ENCODE peak calls at places on chromosome 18, in seven cellular contexts. A, G, N, F, Q, I and C are unnamed samples.

GRCh38 chr18:36825526-36825925 is 3.3 kb downstream of the TPGS2 start:
- DNase-seq in F (no peak), A (no peak), I (no peak), G (no peak), Q (no peak), N (no peak), C (no peak)

GRCh38 chr18:59748628-59749360 is 51.6 kb upstream of the CCBE1 start:
- DNase-seq in Q (peak; percentile 81), I (no peak), F (peak; percentile 96), G (no peak), N (no peak), A (no peak), C (no peak)

GRCh38 chr18:32469691-32470131 is 971 bp downstream of the GAREM1 start:
- DNase-seq in G (no peak), A (no peak), I (peak; percentile 22), N (no peak), F (peak; percentile 45), Q (peak; percentile 1), C (no peak)

GRCh38 chr18:62631173-62631572 is 84.2 kb upstream of the PHLPP1 start:
- DNase-seq in F (no peak), I (no peak), Q (no peak), N (no peak), A (no peak), G (no peak), C (no peak)

GRCh38 chr18:11664286-11664685 is 24.8 kb upstream of the GNAL start:
- DNase-seq in G (no peak), F (no peak), A (no peak), I (no peak), N (no peak), Q (no peak), C (no peak)

GRCh38 chr18:49745051-49746014 is 68.0 kb downstream of the ACAA2 start:
- DNase-seq in Q (no peak), N (no peak), G (no peak), I (no peak), F (no peak), A (no peak), C (no peak)

GRCh38 chr18:57859314-57859713 is 56.2 kb upstream of the ATP8B1 start:
- DNase-seq in Q (peak; percentile 45), I (no peak), G (no peak), N (peak; percentile 4), F (peak; percentile 33), A (no peak), C (peak; percentile 73)

GRCh38 chr18:9066817-9067306 is 35.6 kb upstream of the NDUFV2 start:
- DNase-seq in G (no peak), F (no peak), I (peak; percentile 98), N (peak; percentile 87), Q (no peak), A (no peak), C (no peak)

GRCh38 chr18:33459612-33460011 is 19.1 kb upstream of the CCDC178 start:
- DNase-seq in F (no peak), G (no peak), Q (peak; percentile 57), I (no peak), A (no peak), N (no peak), C (no peak)

GRCh38 chr18:45801396-45802004 is 24.0 kb upstream of the SIGLEC15 start:
- DNase-seq in F (no peak), Q (peak; percentile 5), N (no peak), G (no peak), A (no peak), I (no peak), C (peak; percentile 38)

GRCh38 chr18:9017170-9017899 is 85.2 kb upstream of the NDUFV2 start:
- DNase-seq in A (peak; percentile 34), N (peak; percentile 41), G (peak; percentile 68), Q (peak; percentile 97), I (peak; percentile 66), F (peak; percentile 99), C (peak; percentile 52)

GRCh38 chr18:9774150-9774549 is 66.0 kb downstream of the RAB31 start:
- DNase-seq in N (no peak), A (no peak), I (no peak), G (no peak), F (no peak), Q (no peak), C (no peak)

GRCh38 chr18:77065221-77065981 is 67.2 kb downstream of the MBP start:
- DNase-seq in A (no peak), Q (peak; percentile 87), I (peak; percentile 18), N (no peak), F (peak; percentile 95), G (peak; percentile 54), C (peak; percentile 58)

GRCh38 chr18:22465859-22466602 is 48.3 kb upstream of the CTAGE1 start:
- DNase-seq in G (peak; percentile 50), N (no peak), Q (peak; percentile 94), F (peak; percentile 99), I (no peak), A (no peak), C (no peak)

GRCh38 chr18:33375829-33376228 is 64.7 kb downstream of the CCDC178 start:
- DNase-seq in A (no peak), F (no peak), I (no peak), N (no peak), Q (no peak), G (no peak), C (no peak)

GRCh38 chr18:40752336-40752735 is 1202.7 kb upstream of the PIK3C3 start:
- DNase-seq in N (no peak), A (no peak), I (no peak), Q (no peak), G (no peak), F (no peak), C (no peak)

GRCh38 chr18:77135339-77136075 is 2.9 kb upstream of the MBP start:
- DNase-seq in Q (no peak), I (no peak), G (no peak), N (no peak), A (no peak), F (no peak), C (no peak)

GRCh38 chr18:24995056-24995455 is 356.9 kb downstream of the ZNF521 start:
- DNase-seq in F (peak; percentile 81), Q (peak; percentile 94), A (no peak), I (no peak), G (no peak), N (no peak), C (no peak)

GRCh38 chr18:63981719-63982118 is 11.8 kb downstream of the SERPINB8 start:
- DNase-seq in G (no peak), Q (no peak), I (no peak), A (no peak), F (no peak), N (no peak), C (no peak)

GRCh38 chr18:77100751-77101355 is 31.7 kb downstream of the MBP start:
- DNase-seq in A (no peak), G (peak; percentile 29), Q (peak; percentile 44), F (peak; percentile 7), I (no peak), N (no peak), C (no peak)

GRCh38 chr18:45207328-45207727 is 407.9 kb upstream of the SLC14A2 start:
- DNase-seq in N (no peak), F (no peak), Q (peak; percentile 31), G (no peak), I (no peak), A (no peak), C (no peak)

GRCh38 chr18:41982942-41983660 is 28.1 kb downstream of the PIK3C3 start:
- DNase-seq in A (no peak), I (peak; percentile 45), G (no peak), N (no peak), F (no peak), Q (no peak), C (no peak)

GRCh38 chr18:54689319-54689718 is 98.3 kb downstream of the DYNAP start:
- DNase-seq in I (no peak), A (no peak), F (no peak), Q (peak; percentile 36), G (no peak), N (no peak), C (no peak)

GRCh38 chr18:54684786-54685185 is 93.7 kb downstream of the DYNAP start:
- DNase-seq in I (no peak), F (no peak), G (no peak), A (peak; percentile 8), Q (no peak), N (no peak), C (no peak)

GRCh38 chr18:54692463-54692862 is 101.4 kb downstream of the DYNAP start:
- DNase-seq in N (no peak), Q (no peak), G (no peak), I (no peak), A (no peak), F (no peak), C (no peak)

DNA sequence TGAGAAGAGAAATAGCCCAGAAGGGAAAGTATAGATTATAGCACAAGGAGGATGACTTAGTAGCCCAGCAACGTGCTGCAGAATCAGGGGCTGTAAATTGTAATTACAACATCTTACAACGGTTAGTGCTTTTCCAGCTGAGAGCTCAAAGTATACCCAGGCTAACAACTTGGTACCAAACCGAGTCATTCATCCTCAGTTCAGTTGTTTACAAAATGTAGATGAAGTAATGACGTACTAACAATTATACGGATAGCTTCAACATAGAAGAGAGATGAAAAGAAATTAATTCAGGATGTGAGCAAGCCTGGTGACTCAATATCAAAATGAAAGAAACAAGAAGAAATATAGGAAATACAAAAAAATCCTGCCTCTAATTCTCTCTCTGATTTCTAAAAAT is 99.2 kb downstream of the DYNAP start:
- DNase-seq in G (no peak), F (peak; percentile 55), A (no peak), Q (no peak), I (no peak), N (no peak), C (no peak)
- H3K4me3 ChIP-seq in G (no peak overlapping the region), F (peak overlapping the region; percentile 46), A (no peak overlapping the region), Q (no peak overlapping the region), I (no peak overlapping the region), N (no peak overlapping the region), C (no peak overlapping the region)

DNA sequence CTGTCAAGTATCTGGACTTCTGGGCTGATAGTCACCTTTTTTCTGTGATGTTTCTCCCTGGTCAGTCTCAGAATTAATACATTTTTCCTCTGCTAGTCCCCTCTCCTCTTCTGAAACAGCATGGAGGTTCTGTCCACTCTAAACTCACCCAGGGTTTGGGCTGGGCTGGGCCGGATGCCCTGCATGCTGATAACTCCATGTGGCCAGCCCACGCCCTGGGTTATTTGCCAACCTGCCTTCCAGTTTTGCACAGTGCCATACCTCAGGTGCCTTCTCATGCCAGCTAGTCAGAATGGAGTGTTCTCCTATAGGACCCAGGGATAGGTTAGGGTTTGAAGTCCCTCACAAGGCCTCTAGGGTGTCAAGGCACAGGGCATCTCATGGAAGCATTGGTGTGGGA is 32.2 kb downstream of the MEX3C start:
- DNase-seq in F (no peak), G (no peak), Q (no peak), N (no peak), A (no peak), I (no peak), C (no peak)
- H3K9me2 ChIP-seq in F (no peaks in the 10 kb centered on the region), G (no peaks in the 10 kb centered on the region), Q (no peaks in the 10 kb centered on the region), N (no peaks in the 10 kb centered on the region), A (no peaks in the 10 kb centered on the region), I (no peaks in the 10 kb centered on the region), C (no peaks in the 10 kb centered on the region)

DNA sequence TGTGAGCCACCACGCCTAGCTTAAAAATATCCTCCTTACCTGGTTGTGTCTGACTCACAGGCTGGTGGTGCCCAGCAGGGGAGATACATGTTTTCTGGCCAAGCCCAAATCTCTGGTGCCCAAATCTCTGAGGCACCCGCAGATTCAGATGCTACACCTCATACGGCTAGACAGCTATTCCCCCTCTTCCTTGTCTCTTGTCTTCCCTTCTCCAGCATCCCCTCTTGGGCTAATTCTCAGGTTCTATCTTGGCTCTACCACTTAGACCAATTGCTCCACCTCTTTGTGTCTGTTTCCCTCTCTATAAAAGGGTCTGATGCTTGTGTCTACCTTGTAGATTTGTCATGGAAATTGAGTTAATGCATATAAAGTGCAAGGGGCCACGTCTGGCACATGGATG is 13.4 kb downstream of the LAMA3 start:
- DNase-seq in A (no peak), F (no peak), G (no peak), Q (no peak), I (no peak), N (no peak), C (no peak)
- H2AFZ ChIP-seq in A (no peak overlapping the region), F (no peak overlapping the region), G (no peak overlapping the region), Q (no peak overlapping the region), I (no peak overlapping the region), N (no peak overlapping the region), C (no peak overlapping the region)

GRCh38 chr18:31042391-31043181 is at the start of gene DSC3:
- DNase-seq in F (no peak), Q (peak; percentile 61), N (no peak), A (peak; percentile 36), I (no peak), G (no peak), C (no peak)
- H3K4me3 ChIP-seq in F (no peak within 1 kb of the TSS), Q (peak within 1 kb of the TSS; percentile 77), N (no peak within 1 kb of the TSS), A (no peak within 1 kb of the TSS), I (no peak within 1 kb of the TSS), G (no peak within 1 kb of the TSS), C (no peak within 1 kb of the TSS)